ENCODE peak calls at places on chromosome 13, in five cellular contexts. X is hepatic stellate cell, T is NCI-H2081 treated with DMSO at 0.1 percent for 48 hours, N is stromal cell of bone marrow, I is EH. K is an unnamed sample.

GRCh38 chr13:107553838-107554237 is 661.5 kb downstream of the LIG4 start:
- DNase-seq in X (peak; percentile 7), T (no peak), N (no peak), I (no peak), K (no peak)

GRCh38 chr13:44750618-44751017 is 174.5 kb upstream of the TSC22D1 start:
- DNase-seq in X (no peak), T (no peak), N (no peak), I (no peak), K (no peak)

GRCh38 chr13:100110269-100110668 is 21.4 kb downstream of the PCCA start:
- DNase-seq in X (no peak), T (no peak), N (no peak), I (no peak), K (no peak)

GRCh38 chr13:107365466-107366215 is 797.7 kb upstream of the ARGLU1 start:
- DNase-seq in X (peak; percentile 22), T (no peak), N (no peak), I (no peak), K (no peak)

GRCh38 chr13:100389617-100390016 is 199.0 kb downstream of the GGACT start:
- DNase-seq in X (no peak), T (no peak), N (no peak), I (no peak), K (no peak)

GRCh38 chr13:50617134-50617721 is 226.3 kb downstream of the DLEU7 start:
- DNase-seq in X (peak; percentile 25), T (no peak), N (peak; percentile 91), I (peak; percentile 96), K (peak; percentile 95)

GRCh38 chr13:31556376-31556775 is 182.9 kb upstream of the RXFP2 start:
- DNase-seq in X (peak; percentile 29), T (no peak), N (peak; percentile 78), I (peak; percentile 82), K (no peak)

GRCh38 chr13:113907637-113908617 is 44.1 kb upstream of the GAS6 start:
- DNase-seq in X (no peak), T (no peak), N (no peak), I (peak; percentile 83), K (peak; percentile 82)

GRCh38 chr13:41006296-41006695 is 12.8 kb downstream of the ELF1 start:
- DNase-seq in X (no peak), T (no peak), N (no peak), I (no peak), K (no peak)

GRCh38 chr13:27339299-27339698 is 68.7 kb downstream of the RASL11A start:
- DNase-seq in X (no peak), T (no peak), N (no peak), I (peak; percentile 53), K (peak; percentile 48)

GRCh38 chr13:112875627-112876026 is 93.4 kb upstream of the MCF2L start:
- DNase-seq in X (no peak), T (no peak), N (no peak), I (no peak), K (no peak)

GRCh38 chr13:48749699-48750473 is 96.2 kb downstream of the CYSLTR2 start:
- DNase-seq in X (peak; percentile 54), T (no peak), N (peak; percentile 98), I (peak; percentile 98), K (peak; percentile 93)

GRCh38 chr13:91135376-91135775 is 212.1 kb upstream of the MIR17HG start:
- DNase-seq in X (no peak), T (no peak), N (no peak), I (no peak), K (no peak)

GRCh38 chr13:113110852-113111315 is 5.3 kb downstream of the F7 start:
- DNase-seq in X (no peak), T (no peak), N (no peak), I (no peak), K (no peak)

GRCh38 chr13:34826432-34826831 is 115.6 kb upstream of the NBEA start:
- DNase-seq in X (no peak), T (no peak), N (no peak), I (no peak), K (no peak)

GRCh38 chr13:51518847-51519246 is 65.4 kb upstream of the WDFY2 start:
- DNase-seq in X (no peak), T (no peak), N (no peak), I (peak; percentile 71), K (no peak)

GRCh38 chr13:95921485-95921884 is 131.7 kb downstream of the UGGT2 start:
- DNase-seq in X (no peak), T (no peak), N (no peak), I (peak; percentile 69), K (no peak)

GRCh38 chr13:40109324-40109958 is 454.0 kb downstream of the COG6 start:
- DNase-seq in X (peak; percentile 18), T (no peak), N (peak; percentile 92), I (peak; percentile 92), K (peak; percentile 97)

GRCh38 chr13:95191821-95192220 is 109.4 kb downstream of the ABCC4 start:
- DNase-seq in X (peak; percentile 77), T (no peak), N (peak; percentile 45), I (peak; percentile 71), K (peak; percentile 82)

GRCh38 chr13:75788494-75788991 is 152.4 kb downstream of the LMO7 start:
- DNase-seq in X (peak; percentile 16), T (no peak), N (peak; percentile 38), I (peak; percentile 89), K (peak; percentile 92)

GRCh38 chr13:72025836-72026235 is 158.8 kb upstream of the DACH1 start:
- DNase-seq in X (no peak), T (no peak), N (no peak), I (no peak), K (no peak)

GRCh38 chr13:107192289-107192688 is 624.4 kb upstream of the ARGLU1 start:
- DNase-seq in X (no peak), T (peak; percentile 25), N (no peak), I (no peak), K (no peak)

GRCh38 chr13:47112205-47112896 is 215.5 kb upstream of the HTR2A start:
- DNase-seq in X (no peak), T (no peak), N (no peak), I (peak; percentile 34), K (no peak)

GRCh38 chr13:104833221-104833620 is 1702.2 kb downstream of the EFNB2 start:
- DNase-seq in X (no peak), T (no peak), N (no peak), I (no peak), K (no peak)

GRCh38 chr13:114126789-114127472 is 5.5 kb downstream of the RASA3 start:
- DNase-seq in X (no peak), T (no peak), N (no peak), I (no peak), K (no peak)

GRCh38 chr13:57045816-57046691 is 94.7 kb upstream of the PRR20A start:
- DNase-seq in X (no peak), T (no peak), N (no peak), I (no peak), K (no peak)

GRCh38 chr13:54185785-54186184 is 1157.2 kb downstream of the OLFM4 start:
- DNase-seq in X (no peak), T (no peak), N (no peak), I (no peak), K (no peak)

GRCh38 chr13:44474122-44474910 is 100.7 kb downstream of the SERP2 start:
- DNase-seq in X (peak; percentile 39), T (no peak), N (no peak), I (peak; percentile 43), K (peak; percentile 37)

GRCh38 chr13:35260316-35260715 is 216.2 kb downstream of the MAB21L1 start:
- DNase-seq in X (no peak), T (no peak), N (no peak), I (peak; percentile 7), K (no peak)

K was measured in fibroblast of the aortic adventitia.